ENCODE peak calls at places on chromosomes 11 and 22, in four cellular contexts. P is IMR-90, U is H1, N is H9. T is an unnamed sample.

GRCh38 chr11:69240332-69241074 is 53.5 kb upstream of the MYEOV start:
- DNase-seq in P (peak; percentile 14), U (no peak), N (peak; percentile 35), T (peak; percentile 45)

GRCh38 chr11:859394-860131 is 16.9 kb downstream of the TSPAN4 start:
- DNase-seq in P (peak; percentile 85), U (no peak), N (no peak), T (no peak)

GRCh38 chr22:28570697-28571373 is 108.8 kb downstream of the TTC28 start:
- DNase-seq in P (no peak), U (no peak), N (no peak), T (no peak)

GRCh38 chr11:127965947-127966668 is 621.2 kb downstream of the ETS1 start:
- DNase-seq in P (peak; percentile 1), U (no peak), N (no peak), T (peak; percentile 4)

GRCh38 chr11:111097191-111097590 is 148.3 kb upstream of the POU2AF2 start:
- DNase-seq in P (peak; percentile 62), U (no peak), N (peak; percentile 90), T (peak; percentile 78)

GRCh38 chr11:32435511-32435946 is at the start of gene WT1:
- DNase-seq in P (no peak), U (peak; percentile 84), N (peak; percentile 82), T (peak; percentile 68)

GRCh38 chr11:62242021-62242420 is at the start of gene SCGB1D2:
- DNase-seq in P (no peak), U (no peak), N (peak; percentile 43), T (peak; percentile 78)

GRCh38 chr11:126163074-126163700 is 48.3 kb downstream of the RPUSD4 start:
- DNase-seq in P (peak; percentile 96), U (no peak), N (no peak), T (peak; percentile 43)

GRCh38 chr11:128548655-128549255 is 38.6 kb downstream of the ETS1 start:
- DNase-seq in P (peak; percentile 32), U (peak; percentile 64), N (no peak), T (peak; percentile 56)

GRCh38 chr11:44178381-44178780 is 82.9 kb downstream of the EXT2 start:
- DNase-seq in P (peak; percentile 61), U (no peak), N (no peak), T (peak; percentile 59)

GRCh38 chr11:112058103-112058502 is 15.7 kb downstream of the PIH1D2 start:
- DNase-seq in P (no peak), U (no peak), N (no peak), T (no peak)

GRCh38 chr11:43327987-43328386 is 16.2 kb downstream of the API5 start:
- DNase-seq in P (peak; percentile 99), U (no peak), N (no peak), T (no peak)

GRCh38 chr22:31230871-31231621 is 18.9 kb downstream of the LIMK2 start:
- DNase-seq in P (peak; percentile 74), U (no peak), N (no peak), T (peak; percentile 57)

GRCh38 chr11:5090668-5091067 is 21.3 kb downstream of the OR52E1 start:
- DNase-seq in P (no peak), U (no peak), N (no peak), T (no peak)

GRCh38 chr11:19087658-19088057 is 27.1 kb upstream of the MRGPRX2 start:
- DNase-seq in P (peak; percentile 60), U (no peak), N (no peak), T (no peak)

GRCh38 chr22:48464246-48464645 is 1363.4 kb downstream of the BRD1 start:
- DNase-seq in P (no peak), U (no peak), N (no peak), T (peak; percentile 78)

GRCh38 chr11:8806974-8807373 is 104.0 kb upstream of the AKIP1 start:
- DNase-seq in P (no peak), U (no peak), N (no peak), T (no peak)

GRCh38 chr22:46614070-46614931 is 5.9 kb upstream of the GRAMD4 start:
- DNase-seq in P (no peak), U (no peak), N (no peak), T (no peak)

GRCh38 chr22:43298062-43298801 is 44.9 kb downstream of the SCUBE1 start:
- DNase-seq in P (no peak), U (no peak), N (no peak), T (no peak)
- H4K5ac ChIP-seq in P (no peak overlapping the region), U (no peak overlapping the region), N (no peak overlapping the region), T (no peak overlapping the region)

DNA sequence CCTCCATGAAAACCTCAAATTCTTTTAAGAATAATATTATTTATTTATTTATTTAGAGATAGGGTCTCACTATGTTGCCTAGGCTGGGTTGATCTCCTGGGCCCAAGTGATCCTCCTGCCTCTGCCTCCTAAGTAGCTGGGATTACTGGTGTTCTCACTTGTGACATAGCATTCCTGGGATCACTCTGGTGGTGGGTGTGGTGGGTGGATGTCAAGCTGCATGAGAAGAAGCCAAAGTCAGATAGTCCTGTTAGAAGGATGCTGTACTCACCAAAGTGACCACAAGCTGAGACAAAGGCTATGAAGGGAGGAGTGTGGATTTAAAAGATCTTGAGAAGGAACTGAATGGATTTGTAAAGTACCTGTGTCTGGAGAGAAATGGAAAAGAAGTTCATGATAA is 87.9 kb upstream of the SPON1 start:
- DNase-seq in P (no peak), U (no peak), N (no peak), T (peak; percentile 32)
- H3K23ac ChIP-seq in P (no peak overlapping the region), U (no peak overlapping the region), N (no peak overlapping the region), T (no peak overlapping the region)

GRCh38 chr22:35684732-35685131 is 32.9 kb upstream of the APOL5 start:
- DNase-seq in P (no peak), U (no peak), N (no peak), T (no peak)

GRCh38 chr22:35683560-35683959 is 34.1 kb upstream of the APOL5 start:
- DNase-seq in P (no peak), U (no peak), N (no peak), T (no peak)

GRCh38 chr22:35685731-35686130 is 31.9 kb upstream of the APOL5 start:
- DNase-seq in P (peak; percentile 50), U (no peak), N (no peak), T (no peak)

GRCh38 chr22:35686298-35686697 is 31.4 kb upstream of the APOL5 start:
- DNase-seq in P (no peak), U (no peak), N (no peak), T (no peak)

GRCh38 chr22:35684270-35684700 is 33.4 kb upstream of the APOL5 start:
- DNase-seq in P (peak; percentile 38), U (peak; percentile 61), N (peak; percentile 59), T (peak; percentile 61)
- H4K5ac ChIP-seq in P (no peak overlapping the region), U (no peak overlapping the region), N (no peak overlapping the region), T (no peak overlapping the region)

DNA sequence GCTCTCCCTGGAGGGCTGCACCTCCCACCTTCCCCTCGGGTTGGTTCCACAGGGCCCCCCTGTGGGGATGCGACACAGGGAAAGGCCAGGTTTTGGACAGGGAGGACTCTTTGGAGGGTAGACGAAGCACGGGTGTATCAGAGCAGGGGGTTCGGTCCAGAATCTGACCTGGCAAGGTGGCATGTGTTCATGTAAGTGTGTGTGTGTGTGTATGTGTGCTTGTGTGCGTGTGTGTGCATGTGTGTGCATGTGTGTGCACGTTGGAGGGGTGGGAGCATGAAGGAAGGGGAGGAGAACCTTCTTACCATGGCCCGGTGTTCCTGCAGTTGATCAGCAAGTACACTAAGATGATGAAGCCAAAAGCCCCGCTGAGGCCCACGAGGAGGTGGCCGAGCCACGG is 14.7 kb downstream of the IL2RB start:
- DNase-seq in P (no peak), U (no peak), N (no peak), T (no peak)
- H3K23ac ChIP-seq in P (no peak overlapping the region), U (no peak overlapping the region), N (no peak overlapping the region), T (peak overlapping the region; percentile 24)

DNA sequence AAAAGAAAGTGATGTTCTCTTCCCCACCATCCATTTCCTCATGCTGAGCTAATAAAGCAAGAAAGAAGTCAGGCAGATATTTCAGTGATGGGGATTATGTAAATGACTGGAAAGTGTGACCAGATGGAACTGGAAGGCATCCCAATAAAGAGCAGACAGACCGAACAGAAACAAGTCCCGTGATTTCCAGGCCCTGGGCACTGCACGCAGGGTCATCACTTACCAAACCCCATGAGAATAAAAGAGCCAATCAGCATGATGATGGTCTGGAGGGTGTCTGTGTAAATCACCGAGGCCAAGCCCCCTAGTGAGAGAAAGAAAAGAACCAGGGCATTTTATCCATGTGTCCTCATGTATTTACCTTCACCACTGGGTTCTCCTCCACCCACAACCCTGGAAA is 18.1 kb downstream of the SLC5A4 start:
- DNase-seq in P (no peak), U (no peak), N (no peak), T (peak; percentile 9)
- H4K5ac ChIP-seq in P (no peak overlapping the region), U (no peak overlapping the region), N (no peak overlapping the region), T (no peak overlapping the region)

T was measured in mesendoderm.